ENCODE peak calls at places on chromosome 22, in five cellular contexts. P is HepG2, U is GM12878, J is K562, W is H1. F is an unnamed sample.

GRCh38 chr22:44758354-44758969 is 6.1 kb downstream of the ARHGAP8 start:
- DNase-seq in W (no peak), J (no peak), U (no peak), P (no peak), F (no peak)

GRCh38 chr22:47589271-47590250 is 827.1 kb downstream of the TBC1D22A start:
- DNase-seq in W (no peak), U (no peak), J (no peak), P (no peak), F (no peak)

GRCh38 chr22:45308624-45309421 is 911 bp upstream of the FAM118A start:
- DNase-seq in P (no peak), U (no peak), W (no peak), J (no peak), F (peak; percentile 23)

GRCh38 chr22:39454385-39454871 is 2.4 kb upstream of the MGAT3 start:
- DNase-seq in U (no peak), P (no peak), W (no peak), J (no peak), F (no peak)

GRCh38 chr22:44707752-44708151 is 5.7 kb downstream of the PRR5 start:
- DNase-seq in W (no peak), U (no peak), J (no peak), P (no peak), F (no peak)

GRCh38 chr22:25282671-25283561 is 63.5 kb downstream of the CRYBB2 start:
- DNase-seq in W (no peak), U (no peak), J (no peak), P (no peak), F (no peak)

GRCh38 chr22:29994941-29995340 is 85.3 kb upstream of the HORMAD2 start:
- DNase-seq in W (no peak), U (no peak), P (peak; percentile 40), J (no peak), F (no peak)

GRCh38 chr22:29096736-29097669 is 24.2 kb downstream of the KREMEN1 start:
- DNase-seq in P (peak; percentile 99), U (no peak), J (peak; percentile 21), W (no peak), F (no peak)

GRCh38 chr22:28560005-28560742 is 119.5 kb downstream of the TTC28 start:
- DNase-seq in J (peak; percentile 73), P (no peak), U (no peak), W (no peak), F (no peak)

GRCh38 chr22:29569011-29569678 is 11.8 kb downstream of the NIPSNAP1 start:
- DNase-seq in P (peak; percentile 65), J (peak; percentile 59), W (no peak), U (no peak), F (no peak)

GRCh38 chr22:23458663-23459541 is 121.2 kb downstream of the IGLL1 start:
- DNase-seq in P (no peak), J (no peak), U (no peak), W (no peak), F (no peak)

GRCh38 chr22:25488244-25489020 is 76.0 kb upstream of the GRK3 start:
- DNase-seq in U (peak; percentile 26), P (peak; percentile 52), W (no peak), J (no peak), F (peak; percentile 79)

GRCh38 chr22:46036558-46037408 is 59.8 kb upstream of the WNT7B start:
- DNase-seq in P (peak; percentile 65), W (no peak), U (no peak), J (no peak), F (peak; percentile 39)

GRCh38 chr22:36156515-36157419 is 3.8 kb downstream of the APOL3 start:
- DNase-seq in W (no peak), J (peak; percentile 50), P (peak; percentile 41), U (no peak), F (no peak)
- TF ChIP-seq ZNF274 in W (no peak), J (no peak), P (no peak), U (no peak), F (no peak)

DNA sequence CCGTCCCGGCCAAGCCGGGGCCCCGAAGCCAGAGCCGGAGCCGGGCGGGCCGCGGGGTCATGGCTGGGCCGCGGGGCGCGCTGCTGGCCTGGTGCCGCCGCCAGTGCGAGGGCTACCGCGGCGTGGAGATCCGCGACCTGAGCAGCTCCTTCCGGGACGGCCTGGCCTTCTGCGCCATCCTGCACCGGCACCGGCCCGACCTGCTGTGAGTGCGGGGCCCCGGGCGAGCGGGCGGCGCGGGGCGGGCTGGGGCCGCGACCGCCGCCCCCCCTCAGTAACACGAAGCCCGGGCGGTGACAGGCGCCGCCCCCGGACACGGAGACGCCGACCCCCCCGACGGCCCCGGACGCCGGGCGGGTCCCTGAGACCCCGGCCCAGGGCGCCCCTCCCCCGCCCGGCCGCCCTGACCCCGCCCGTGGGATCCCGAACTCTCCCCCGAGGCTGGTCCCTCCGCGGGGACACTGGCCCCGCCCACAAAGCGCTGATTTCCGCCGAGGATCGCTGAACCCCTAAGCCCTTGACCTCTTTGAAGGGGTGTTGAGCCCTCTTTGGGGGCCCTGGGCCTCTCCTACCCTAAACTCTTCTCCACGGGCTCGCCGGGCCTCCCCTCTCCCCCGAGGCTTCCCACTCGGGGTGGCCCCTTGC is 389 bp downstream of the MICALL1 start:
- DNase-seq in P (no peak), U (no peak), J (peak; percentile 72), W (no peak), F (no peak)
- TF ChIP-seq POLR2A in P (no peak), U (peak; percentile 66), J (no peak), W (no peak), F (no peak)

DNA sequence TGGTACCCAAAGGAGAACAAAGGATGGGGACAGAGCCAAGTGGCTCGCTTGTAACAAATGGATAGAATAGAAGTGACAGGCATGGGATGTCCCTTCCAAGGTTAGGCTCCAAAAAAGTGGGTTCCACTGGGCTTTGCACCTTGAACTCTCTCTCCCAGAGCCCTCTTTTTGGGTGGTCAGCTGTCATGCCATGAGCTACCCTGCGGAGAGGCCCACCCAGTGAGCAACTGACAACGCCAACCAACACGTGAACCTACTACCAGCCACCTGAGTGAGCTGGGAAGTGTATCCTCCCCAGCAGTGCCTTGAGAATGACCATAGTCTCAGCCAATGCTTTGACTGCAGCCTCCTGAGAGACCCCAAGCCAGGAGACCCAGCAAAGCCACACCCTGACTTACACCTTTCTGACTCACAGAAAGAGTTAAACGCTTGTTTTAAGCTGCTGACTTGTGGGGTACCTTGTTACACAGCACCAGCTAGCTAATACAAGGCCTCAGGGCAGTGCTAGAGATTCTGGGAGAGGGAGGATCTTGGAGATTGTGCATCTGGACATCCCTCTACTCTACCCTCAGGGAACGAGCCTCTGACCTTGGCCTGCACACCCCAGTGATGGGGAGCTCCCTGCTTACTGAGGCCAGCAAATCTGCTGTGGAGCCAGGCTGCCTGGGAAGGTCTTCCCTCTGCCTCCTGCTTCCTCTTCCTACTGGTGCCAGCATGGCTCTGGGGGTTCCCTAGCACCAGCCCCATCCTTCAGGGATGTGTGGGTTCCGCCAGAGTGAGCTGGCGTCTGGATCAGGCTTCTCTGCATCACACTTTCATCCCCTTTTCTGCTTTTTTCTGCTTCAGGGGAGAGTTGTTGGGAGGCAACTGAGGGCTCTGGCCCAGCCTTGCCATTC is 29.1 kb upstream of the RFPL3 start:
- DNase-seq in P (no peak), U (no peak), J (no peak), W (no peak), F (no peak)
- TF ChIP-seq ZNF274 in P (no peak), U (no peak), J (no peak), W (no peak), F (no peak)

GRCh38 chr22:17943533-17944204 is 80.7 kb downstream of the MICAL3 start:
- DNase-seq in U (no peak), W (no peak), P (no peak), J (no peak), F (no peak)
- TF ChIP-seq POLR2A in U (no peak), W (no peak), P (no peak), J (no peak), F (no peak)

F was measured in HCT116.